ENCODE peak calls at places on chromosomes 7 and 10, in ten cellular contexts. D, G, A, Y, T, I, U, J, X and V are unnamed samples.
A peak's percentile ranks its signal among the peaks of the same experiment; 100 is the strongest.

GRCh38 chr10:7364474-7364873 is 46.4 kb downstream of the SFMBT2 start:
- DNase-seq in D (no peak), G (no peak), A (no peak), Y (no peak), T (no peak), I (no peak), U (no peak), J (no peak), X (no peak), V (no peak)

GRCh38 chr10:123442901-123443300 is 223.3 kb upstream of the GPR26 start:
- DNase-seq in D (no peak), G (no peak), A (no peak), Y (peak; percentile 42), T (no peak), I (no peak), U (no peak), J (no peak), X (no peak), V (no peak)

GRCh38 chr7:50069613-50070012 is 23.4 kb downstream of the ZPBP start:
- DNase-seq in D (peak; percentile 50), G (peak; percentile 49), A (peak; percentile 63), Y (peak; percentile 68), T (peak; percentile 23), I (no peak), U (peak; percentile 42), J (no peak), X (no peak), V (peak; percentile 39)

GRCh38 chr7:17339139-17339538 is 40.7 kb downstream of the AHR start:
- DNase-seq in D (no peak), G (no peak), A (no peak), Y (no peak), T (peak; percentile 45), I (no peak), U (no peak), J (no peak), X (no peak), V (no peak)

GRCh38 chr10:30028006-30028441 is 31.4 kb downstream of the JCAD start:
- DNase-seq in D (no peak), G (no peak), A (peak; percentile 23), Y (peak; percentile 86), T (peak; percentile 63), I (no peak), U (peak; percentile 49), J (no peak), X (no peak), V (peak; percentile 28)

GRCh38 chr10:116356833-116357232 is 32.6 kb downstream of the CCDC172 start:
- DNase-seq in D (no peak), G (no peak), A (no peak), Y (no peak), T (no peak), I (no peak), U (no peak), J (no peak), X (no peak), V (no peak)

GRCh38 chr7:19648791-19649190 is 60.0 kb downstream of the POLR1F start:
- DNase-seq in D (no peak), G (no peak), A (no peak), Y (no peak), T (no peak), I (no peak), U (no peak), J (no peak), X (no peak), V (no peak)

GRCh38 chr10:119910689-119911088 is 18.2 kb downstream of the SEC23IP start:
- DNase-seq in D (no peak), G (no peak), A (no peak), Y (no peak), T (no peak), I (no peak), U (no peak), J (no peak), X (no peak), V (no peak)

GRCh38 chr10:35674843-35675242 is 32.7 kb upstream of the FZD8 start:
- DNase-seq in D (no peak), G (no peak), A (no peak), Y (no peak), T (no peak), I (no peak), U (no peak), J (no peak), X (no peak), V (no peak)

GRCh38 chr7:5226921-5227785 is 37.1 kb downstream of the WIPI2 start:
- DNase-seq in D (no peak), G (peak; percentile 34), A (no peak), Y (no peak), T (no peak), I (no peak), U (no peak), J (no peak), X (no peak), V (no peak)

GRCh38 chr7:13240349-13240748 is 552.9 kb downstream of the ARL4A start:
- DNase-seq in D (no peak), G (no peak), A (no peak), Y (no peak), T (no peak), I (no peak), U (no peak), J (no peak), X (peak; percentile 76), V (no peak)

GRCh38 chr7:74674166-74674565 is 16.6 kb downstream of the GTF2I start:
- DNase-seq in D (no peak), G (no peak), A (no peak), Y (no peak), T (no peak), I (no peak), U (no peak), J (no peak), X (no peak), V (no peak)

GRCh38 chr10:29130190-29130673 is 158.6 kb upstream of the LYZL1 start:
- DNase-seq in D (no peak), G (no peak), A (no peak), Y (no peak), T (no peak), I (no peak), U (no peak), J (no peak), X (peak; percentile 69), V (no peak)

GRCh38 chr10:43045631-43046287 is 31.1 kb upstream of the RET start:
- DNase-seq in D (peak; percentile 30), G (peak; percentile 35), A (peak; percentile 3), Y (peak; percentile 46), T (no peak), I (peak; percentile 84), U (peak; percentile 10), J (no peak), X (no peak), V (peak; percentile 5)

GRCh38 chr10:132274581-132274980 is 33.2 kb downstream of the STK32C start:
- DNase-seq in D (no peak), G (no peak), A (no peak), Y (no peak), T (no peak), I (no peak), U (no peak), J (no peak), X (no peak), V (no peak)

GRCh38 chr7:29684787-29685650 is 121.3 kb upstream of the WIPF3 start:
- DNase-seq in D (peak; percentile 84), G (peak; percentile 85), A (peak; percentile 82), Y (peak; percentile 88), T (peak; percentile 25), I (peak; percentile 91), U (peak; percentile 74), J (peak; percentile 13), X (peak; percentile 83), V (peak; percentile 80)
- TF ChIP-seq POLR2A in D (peak; percentile 54), G (peak; percentile 31), A (peak; percentile 62), Y (no peak), T (no peak), I (no peak), U (no peak), J (no peak), X (peak; percentile 45), V (peak; percentile 30)

DNA sequence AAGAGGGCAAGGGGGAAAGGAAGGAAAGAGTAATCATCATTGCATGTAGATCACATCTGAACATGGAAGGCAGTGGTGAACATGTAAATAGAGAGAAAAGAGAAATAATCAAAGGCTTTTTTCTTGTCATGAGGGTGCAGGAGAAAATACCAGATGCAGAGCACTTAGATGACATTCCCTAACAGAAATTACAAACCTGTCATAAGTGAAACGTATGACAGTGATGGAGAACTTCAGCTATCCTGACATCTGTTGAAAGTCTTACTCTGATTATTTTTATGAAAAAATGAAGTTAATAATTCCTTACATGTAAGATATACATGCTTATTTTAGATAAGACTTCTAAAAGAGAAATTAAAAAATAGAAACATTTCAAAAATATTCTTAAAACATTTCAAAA is 54.7 kb downstream of the BRAF start:
- DNase-seq in D (no peak), G (no peak), A (no peak), Y (no peak), T (no peak), I (no peak), U (no peak), J (no peak), X (no peak), V (no peak)
- TF ChIP-seq CTCF in D (no peak), G (no peak), A (no peak), Y (no peak), T (no peak), I (no peak), U (no peak), J (no peak), X (no peak), V (no peak)

DNA sequence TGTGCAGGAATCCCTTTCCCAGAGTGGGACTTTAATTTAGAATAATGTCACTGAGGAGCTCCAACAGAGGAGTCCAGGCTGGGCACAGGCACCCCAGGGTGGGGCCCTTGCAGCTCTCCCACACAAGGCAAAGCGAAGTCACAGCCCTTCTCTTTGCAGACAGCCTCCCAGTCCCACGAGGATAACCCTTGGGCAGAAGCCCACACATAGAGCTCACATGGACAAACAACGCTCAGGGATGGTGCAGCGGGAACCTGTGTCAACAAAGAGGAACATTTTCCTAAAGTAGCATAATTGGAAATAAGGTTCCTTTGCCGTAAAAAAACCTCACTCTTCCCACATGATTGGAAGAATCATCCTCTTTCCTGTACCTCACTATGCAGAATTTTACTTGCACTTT is 29.3 kb upstream of the GGCT start:
- DNase-seq in D (no peak), G (no peak), A (no peak), Y (no peak), T (peak; percentile 14), I (no peak), U (no peak), J (no peak), X (no peak), V (no peak)
- TF ChIP-seq POLR2A in D (no peak), G (no peak), A (no peak), Y (no peak), T (no peak), I (no peak), U (no peak), J (no peak), X (no peak), V (no peak)

DNA sequence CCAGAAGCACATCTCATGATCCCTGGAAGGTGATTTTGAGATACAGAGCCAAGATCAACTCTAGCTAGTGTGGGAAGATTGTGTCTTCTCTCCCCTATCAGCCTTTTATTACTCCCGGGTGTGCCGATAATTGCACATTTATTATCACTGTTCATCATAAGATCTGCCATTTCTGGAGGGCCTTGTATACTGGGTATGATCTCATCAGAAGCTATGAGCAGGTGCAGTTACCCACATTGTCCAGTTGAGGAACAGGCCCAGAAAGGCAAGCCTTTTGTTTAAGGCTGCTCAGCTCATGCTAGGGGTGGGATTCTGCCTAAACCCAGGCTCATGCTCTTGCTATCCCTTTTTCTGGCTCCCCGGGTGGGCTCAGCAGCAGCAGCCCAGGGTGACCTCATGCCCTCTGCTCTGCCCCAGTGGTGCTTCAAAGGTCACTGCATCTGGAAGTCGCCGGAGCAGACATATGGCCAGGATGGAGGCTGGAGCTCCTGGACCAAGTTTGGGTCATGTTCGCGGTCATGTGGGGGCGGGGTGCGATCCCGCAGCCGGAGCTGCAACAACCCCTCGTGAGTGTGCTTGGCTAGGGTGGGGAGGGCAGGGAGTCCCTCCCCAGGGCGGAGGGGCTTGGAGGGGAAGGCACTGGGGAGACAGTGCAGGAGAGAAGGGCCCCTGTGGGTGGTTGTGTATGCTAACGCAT is 46.6 kb downstream of the TBATA start:
- DNase-seq in D (no peak), G (no peak), A (no peak), Y (no peak), T (no peak), I (no peak), U (no peak), J (no peak), X (no peak), V (no peak)
- TF ChIP-seq CTCF in D (no peak), G (peak; percentile 75), A (no peak), Y (no peak), T (no peak), I (no peak), U (no peak), J (no peak), X (no peak), V (no peak)